ENCODE peak calls at places on chromosomes 5 and 9, in eight cellular contexts. G, I, M, P, E, U, H and N are unnamed samples.
A peak's percentile ranks its signal among the peaks of the same experiment; 100 is the strongest.

GRCh38 chr9:117204971-117205370 is 209.9 kb downstream of the ASTN2 start:
- DNase-seq in G (peak; percentile 9), I (peak; percentile 5), M (no peak), P (no peak), E (no peak), U (no peak), H (no peak), N (no peak)

GRCh38 chr5:73823508-73823925 is 197.5 kb downstream of the ARHGEF28 start:
- DNase-seq in G (peak; percentile 82), I (peak; percentile 48), M (no peak), P (peak; percentile 44), E (peak; percentile 59), U (no peak), H (no peak), N (no peak)

GRCh38 chr5:65121880-65122436 is 353.2 kb downstream of the CWC27 start:
- DNase-seq in G (peak; percentile 87), I (peak; percentile 92), M (no peak), P (peak; percentile 55), E (no peak), U (no peak), H (no peak), N (peak; percentile 100)

GRCh38 chr5:149799119-149799623 is 69.1 kb downstream of the PPARGC1B start:
- DNase-seq in G (peak; percentile 90), I (peak; percentile 90), M (peak; percentile 90), P (peak; percentile 78), E (peak; percentile 94), U (peak; percentile 89), H (no peak), N (peak; percentile 96)

GRCh38 chr5:54909126-54909525 is 76.3 kb downstream of the ESM1 start:
- DNase-seq in G (peak; percentile 27), I (peak; percentile 6), M (no peak), P (no peak), E (no peak), U (no peak), H (no peak), N (peak; percentile 41)

GRCh38 chr5:150723845-150724244 is 23.0 kb upstream of the RBM22 start:
- DNase-seq in G (peak; percentile 19), I (no peak), M (no peak), P (no peak), E (no peak), U (no peak), H (no peak), N (peak; percentile 18)

GRCh38 chr5:113061851-113062631 is 85.4 kb downstream of the DCP2 start:
- DNase-seq in G (peak; percentile 85), I (peak; percentile 85), M (no peak), P (peak; percentile 87), E (peak; percentile 64), U (no peak), H (no peak), N (peak; percentile 77)

GRCh38 chr9:86096382-86096781 is 3.0 kb downstream of the GOLM1 start:
- DNase-seq in G (peak; percentile 82), I (peak; percentile 66), M (no peak), P (peak; percentile 52), E (peak; percentile 34), U (no peak), H (no peak), N (peak; percentile 52)

GRCh38 chr5:157626831-157627230 is 25.4 kb downstream of the SOX30 start:
- DNase-seq in G (no peak), I (no peak), M (no peak), P (no peak), E (no peak), U (no peak), H (no peak), N (no peak)

GRCh38 chr9:82088591-82088990 is 100.0 kb downstream of the SPATA31D1 start:
- DNase-seq in G (no peak), I (no peak), M (no peak), P (no peak), E (no peak), U (no peak), H (no peak), N (no peak)

GRCh38 chr5:21574429-21574828 is 1278.7 kb downstream of the CDH12 start:
- DNase-seq in G (no peak), I (no peak), M (no peak), P (no peak), E (no peak), U (no peak), H (no peak), N (peak; percentile 19)

GRCh38 chr5:143165049-143165448 is 238.4 kb downstream of the NR3C1 start:
- DNase-seq in G (no peak), I (no peak), M (no peak), P (no peak), E (no peak), U (no peak), H (no peak), N (no peak)

GRCh38 chr5:135832263-135832555 is 2.3 kb upstream of the SLC25A48 start:
- DNase-seq in G (no peak), I (no peak), M (peak; percentile 29), P (no peak), E (no peak), U (no peak), H (no peak), N (no peak)

GRCh38 chr5:96868603-96869371 is 7.5 kb upstream of the ERAP2 start:
- DNase-seq in G (peak; percentile 91), I (peak; percentile 82), M (no peak), P (peak; percentile 75), E (peak; percentile 76), U (no peak), H (no peak), N (peak; percentile 79)

GRCh38 chr5:129724647-129725046 is 23.2 kb upstream of the MINAR2 start:
- DNase-seq in G (no peak), I (no peak), M (no peak), P (no peak), E (no peak), U (no peak), H (no peak), N (no peak)

GRCh38 chr5:97600486-97600885 is 417.4 kb upstream of the RIOK2 start:
- DNase-seq in G (no peak), I (peak; percentile 1), M (no peak), P (no peak), E (peak; percentile 11), U (no peak), H (no peak), N (peak; percentile 58)

GRCh38 chr5:74164725-74165226 is 475.8 kb downstream of the ENC1 start:
- DNase-seq in G (no peak), I (no peak), M (peak; percentile 59), P (no peak), E (no peak), U (no peak), H (no peak), N (peak; percentile 37)

GRCh38 chr5:64497390-64497789 is 8.4 kb upstream of the RGS7BP start:
- DNase-seq in G (peak; percentile 17), I (peak; percentile 28), M (no peak), P (no peak), E (peak; percentile 84), U (no peak), H (no peak), N (peak; percentile 6)

GRCh38 chr9:137191691-137192447 is 3.4 kb downstream of the SSNA1 start:
- DNase-seq in G (no peak), I (no peak), M (no peak), P (no peak), E (no peak), U (no peak), H (peak; percentile 52), N (no peak)

GRCh38 chr9:124282442-124283231 is 24.9 kb downstream of the NEK6 start:
- DNase-seq in G (peak; percentile 79), I (peak; percentile 79), M (peak; percentile 62), P (peak; percentile 77), E (no peak), U (peak; percentile 64), H (no peak), N (peak; percentile 87)

GRCh38 chr9:92986175-92987110 is 39.1 kb downstream of the FGD3 start:
- DNase-seq in G (peak; percentile 36), I (no peak), M (no peak), P (no peak), E (no peak), U (peak; percentile 32), H (no peak), N (peak; percentile 17)

GRCh38 chr5:141877478-141878185 is 578 bp downstream of the PCDH1 start:
- DNase-seq in G (no peak), I (no peak), M (no peak), P (no peak), E (peak; percentile 30), U (no peak), H (peak; percentile 57), N (no peak)

GRCh38 chr5:169190860-169191259 is 110.1 kb downstream of the SLIT3 start:
- DNase-seq in G (peak; percentile 4), I (no peak), M (no peak), P (no peak), E (no peak), U (no peak), H (no peak), N (peak; percentile 34)

DNA sequence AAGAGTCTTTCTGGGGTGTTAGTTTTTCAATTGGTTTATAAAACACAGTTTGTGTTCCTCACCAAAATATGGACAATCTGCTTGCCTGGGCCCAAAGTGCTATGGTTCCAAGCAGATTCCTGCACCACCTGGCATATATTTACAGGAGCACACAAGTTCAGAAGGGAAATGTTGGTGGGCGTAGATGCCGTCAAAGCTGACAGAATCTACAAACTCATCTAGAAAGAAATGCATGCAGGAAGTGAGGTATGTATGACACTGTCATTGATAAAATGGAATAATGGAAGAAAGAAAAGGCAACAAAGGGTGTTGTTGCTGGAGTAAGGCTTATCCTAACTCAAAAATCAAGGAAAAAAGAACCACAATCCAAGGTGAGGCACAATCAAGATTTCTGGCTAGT is 225.8 kb downstream of the MLLT3 start:
- DNase-seq in G (no peak), I (no peak), M (no peak), P (no peak), E (no peak), U (no peak), H (no peak), N (no peak)
- TF ChIP-seq CTCF in G (no peak), I (no peak), M (no peak), P (no peak), E (no peak), U (no peak), H (no peak), N (no peak)

GRCh38 chr9:113503613-113504230 is 40.2 kb downstream of the RGS3 start:
- DNase-seq in G (no peak), I (peak; percentile 23), M (no peak), P (no peak), E (no peak), U (no peak), H (no peak), N (no peak)
- H3K4me3 ChIP-seq in G (no peak overlapping the region), I (no peak overlapping the region), M (peak overlapping the region; percentile 58), P (no peak overlapping the region), E (no peak overlapping the region), U (no peak overlapping the region), H (peak overlapping the region; percentile 10), N (no peak overlapping the region)

GRCh38 chr5:5063533-5063953 is 76.6 kb upstream of the ADAMTS16 start:
- DNase-seq in G (no peak), I (no peak), M (no peak), P (no peak), E (no peak), U (no peak), H (no peak), N (no peak)
- TF ChIP-seq CTCF in G (no peak), I (no peak), M (no peak), P (no peak), E (peak; percentile 40), U (no peak), H (no peak), N (peak; percentile 6)

GRCh38 chr5:180069589-180070247 is 1.8 kb downstream of the RNF130 start:
- DNase-seq in G (peak; percentile 14), I (no peak), M (no peak), P (peak; percentile 26), E (peak; percentile 26), U (peak; percentile 62), H (no peak), N (no peak)
- H3K4me3 ChIP-seq in G (peak overlapping the region; percentile 87), I (peak overlapping the region; percentile 93), M (peak overlapping the region; percentile 93), P (peak overlapping the region; percentile 75), E (peak overlapping the region; percentile 77), U (no peak overlapping the region), H (peak overlapping the region; percentile 76), N (no peak overlapping the region)

GRCh38 chr5:103223031-103223955 is 35.3 kb upstream of the MACIR start:
- DNase-seq in G (no peak), I (no peak), M (no peak), P (no peak), E (no peak), U (no peak), H (no peak), N (no peak)
- TF ChIP-seq CTCF in G (no peak), I (no peak), M (no peak), P (no peak), E (no peak), U (no peak), H (no peak), N (no peak)